ENCODE peak calls at places on chromosomes 11 and 22, in four cellular contexts. I, W, F and B are unnamed samples.
A peak's percentile ranks its signal among the peaks of the same experiment; 100 is the strongest.

GRCh38 chr11:85029964-85030363 is 597.2 kb downstream of the DLG2 start:
- DNase-seq in I (no peak), W (no peak), F (no peak), B (no peak)

GRCh38 chr11:83639995-83640758 is 354.0 kb upstream of the CCDC90B start:
- DNase-seq in I (no peak), W (no peak), F (no peak), B (no peak)

GRCh38 chr11:17770917-17771316 is 36.3 kb downstream of the KCNC1 start:
- DNase-seq in I (no peak), W (no peak), F (no peak), B (no peak)

GRCh38 chr11:11757871-11758270 is 83.9 kb upstream of the USP47 start:
- DNase-seq in I (no peak), W (no peak), F (no peak), B (no peak)

GRCh38 chr11:57214494-57214893 is 22.6 kb downstream of the APLNR start:
- DNase-seq in I (no peak), W (no peak), F (no peak), B (no peak)

GRCh38 chr22:48976556-48977535 is 850.8 kb downstream of the BRD1 start:
- DNase-seq in I (no peak), W (no peak), F (no peak), B (no peak)

GRCh38 chr11:64543818-64544217 is 47.2 kb upstream of the SLC22A12 start:
- DNase-seq in I (no peak), W (no peak), F (no peak), B (no peak)

GRCh38 chr11:35282226-35282882 is 137.0 kb downstream of the SLC1A2 start:
- DNase-seq in I (no peak), W (no peak), F (no peak), B (no peak)

GRCh38 chr22:40121463-40121862 is 56.3 kb upstream of the TNRC6B start:
- DNase-seq in I (no peak), W (no peak), F (no peak), B (no peak)

GRCh38 chr11:44596541-44597276 is 31.2 kb downstream of the CD82 start:
- DNase-seq in I (no peak), W (no peak), F (peak; percentile 84), B (no peak)

GRCh38 chr11:64544616-64545296 is 46.3 kb upstream of the SLC22A12 start:
- DNase-seq in I (no peak), W (no peak), F (no peak), B (no peak)

GRCh38 chr11:118238947-118239346 is 13.2 kb downstream of the MPZL3 start:
- DNase-seq in I (no peak), W (peak; percentile 88), F (no peak), B (no peak)

GRCh38 chr11:103055174-103055890 is 36.6 kb downstream of the DCUN1D5 start:
- DNase-seq in I (peak; percentile 10), W (no peak), F (no peak), B (no peak)

GRCh38 chr11:64970731-64971151 is 1.2 kb downstream of the MAJIN start:
- DNase-seq in I (no peak), W (no peak), F (no peak), B (no peak)

GRCh38 chr11:15275141-15275540 is 160.4 kb downstream of the INSC start:
- DNase-seq in I (no peak), W (no peak), F (no peak), B (no peak)

GRCh38 chr11:37947816-37948215 is 1349.8 kb upstream of the RAG2 start:
- DNase-seq in I (no peak), W (no peak), F (no peak), B (no peak)

GRCh38 chr22:46660604-46661201 is 40.5 kb downstream of the GRAMD4 start:
- DNase-seq in I (no peak), W (no peak), F (no peak), B (no peak)

GRCh38 chr22:50529416-50530279 is at the start of gene TYMP:
- DNase-seq in I (no peak), W (no peak), F (no peak), B (peak; percentile 65)

GRCh38 chr11:56783448-56784041 is 35.0 kb upstream of the OR9G4 start:
- DNase-seq in I (peak; percentile 15), W (peak; percentile 1), F (no peak), B (no peak)

GRCh38 chr22:43272869-43273318 is 70.3 kb downstream of the SCUBE1 start:
- DNase-seq in I (no peak), W (no peak), F (no peak), B (no peak)

GRCh38 chr11:112730591-112730990 is 230.6 kb upstream of the NCAM1 start:
- DNase-seq in I (no peak), W (no peak), F (no peak), B (no peak)

GRCh38 chr11:60880635-60881282 is 13.4 kb downstream of the ZP1 start:
- DNase-seq in I (no peak), W (no peak), F (no peak), B (no peak)

GRCh38 chr11:123356539-123356938 is 73.5 kb upstream of the GRAMD1B start:
- DNase-seq in I (no peak), W (no peak), F (no peak), B (no peak)

GRCh38 chr11:130588471-130588870 is 140.0 kb downstream of the ADAMTS15 start:
- DNase-seq in I (no peak), W (no peak), F (no peak), B (no peak)

GRCh38 chr11:9982796-9983579 is 311.0 kb downstream of the SBF2 start:
- DNase-seq in I (peak; percentile 25), W (no peak), F (no peak), B (no peak)

GRCh38 chr22:36433318-36434231 is 45.8 kb upstream of the MYH9 start:
- DNase-seq in I (no peak), W (no peak), F (no peak), B (no peak)

GRCh38 chr22:36431977-36432376 is 44.2 kb upstream of the MYH9 start:
- DNase-seq in I (no peak), W (no peak), F (no peak), B (no peak)

GRCh38 chr22:36430863-36431262 is 43.1 kb upstream of the MYH9 start:
- DNase-seq in I (peak; percentile 48), W (no peak), F (no peak), B (no peak)

GRCh38 chr22:36435516-36436415 is 45.7 kb downstream of the TXN2 start:
- DNase-seq in I (no peak), W (peak; percentile 52), F (peak; percentile 52), B (no peak)

DNA sequence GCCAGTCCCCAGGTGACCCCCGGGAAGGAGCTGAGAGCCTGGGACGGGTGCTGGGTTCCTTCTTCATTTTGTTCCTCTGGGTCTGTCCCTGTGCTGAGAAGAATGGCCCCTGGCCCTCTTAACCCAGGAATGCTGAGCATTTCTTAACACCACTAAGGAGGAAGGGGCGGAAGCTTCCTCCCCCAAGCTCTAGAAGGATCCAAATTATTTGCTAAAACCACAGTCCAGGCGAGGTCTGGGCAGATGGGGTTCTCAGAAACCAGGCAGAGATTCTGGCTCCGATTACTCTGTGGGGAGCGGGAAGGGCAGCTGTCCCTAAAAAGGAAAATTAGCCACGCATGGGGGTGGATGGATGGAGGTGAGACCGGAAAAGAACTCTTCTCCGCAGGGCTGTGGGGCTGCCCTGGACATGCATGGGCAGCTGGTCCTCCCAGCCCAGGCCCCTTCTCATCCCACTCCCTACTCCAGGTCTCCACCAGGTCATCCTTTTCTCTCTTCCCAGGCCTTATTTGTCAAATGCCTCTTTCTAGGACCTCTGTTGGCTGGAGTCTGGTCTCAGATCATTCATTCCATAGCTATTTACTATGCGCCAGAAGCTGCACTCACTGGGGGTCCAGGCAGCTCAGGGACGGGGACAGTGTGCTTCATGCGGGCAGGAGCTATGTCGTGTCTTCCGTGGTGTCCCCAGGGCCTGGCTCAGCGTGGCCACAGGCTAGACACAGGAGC is 45.0 kb upstream of the MYH9 start:
- DNase-seq in I (no peak), W (no peak), F (no peak), B (no peak)
- TF ChIP-seq SPI1 in I (no peak), W (no peak), F (no peak), B (no peak)

DNA sequence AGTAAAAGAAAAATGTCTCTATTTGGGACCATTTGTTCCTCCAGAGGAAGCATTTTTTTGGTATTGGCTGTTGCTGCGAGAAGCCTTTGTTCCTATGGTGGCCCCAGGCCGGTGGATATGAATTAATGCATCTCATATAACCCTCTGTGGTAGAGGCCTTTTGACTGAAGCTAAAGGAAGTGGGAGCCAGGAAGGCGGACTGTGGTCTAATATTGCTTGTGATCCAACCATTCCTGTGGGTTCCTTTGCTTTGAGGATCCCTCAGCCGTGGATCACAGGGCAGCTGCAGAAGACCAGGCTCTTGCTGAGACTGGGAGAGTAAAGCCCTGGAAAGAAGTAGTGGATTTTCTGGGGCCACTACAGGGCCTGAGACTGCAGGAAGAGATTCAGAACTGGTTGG is 68.3 kb upstream of the NAV2 start:
- DNase-seq in I (no peak), W (no peak), F (no peak), B (no peak)
- TF ChIP-seq SPI1 in I (no peak), W (no peak), F (no peak), B (no peak)

GRCh38 chr11:117228091-117228490 is 3.8 kb downstream of the PCSK7 start:
- DNase-seq in I (no peak), W (no peak), F (no peak), B (no peak)
- TF ChIP-seq SPI1 in I (no peak), W (no peak), F (no peak), B (no peak)

DNA sequence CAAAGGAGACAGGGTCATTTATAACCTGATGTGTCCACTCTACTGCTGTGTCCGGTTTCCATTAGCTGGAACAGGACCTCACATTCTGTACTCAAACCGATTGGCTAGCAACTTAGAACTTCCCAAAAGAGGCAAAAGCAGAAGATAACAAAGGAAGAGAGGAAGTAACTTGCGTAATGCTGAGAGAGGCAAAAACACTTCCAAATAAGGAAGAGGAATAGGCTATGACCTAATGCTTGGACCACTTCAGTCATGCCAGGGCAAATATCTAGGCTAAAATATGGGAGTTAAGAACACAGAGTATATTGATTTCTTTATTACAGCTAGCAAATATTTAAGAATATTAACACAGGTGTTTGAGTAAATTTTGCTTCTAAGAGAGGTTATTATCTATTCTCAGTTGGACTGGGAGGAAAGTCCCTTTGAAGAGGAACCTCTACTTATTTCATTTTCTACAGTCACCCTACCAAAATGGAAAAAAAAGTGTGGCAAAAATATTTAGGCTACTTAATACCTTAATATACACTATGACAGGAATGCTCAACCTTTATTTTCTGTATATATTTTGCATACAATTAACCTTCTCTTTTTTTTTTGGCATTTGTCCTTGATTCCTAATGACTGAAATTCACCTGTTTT is 499.8 kb upstream of the CHORDC1 start:
- DNase-seq in I (no peak), W (peak; percentile 0), F (no peak), B (no peak)
- TF ChIP-seq SPI1 in I (no peak), W (peak; percentile 89), F (peak; percentile 28), B (peak; percentile 34)

GRCh38 chr22:38348751-38349496 is 31.7 kb upstream of the CSNK1E start:
- DNase-seq in I (no peak), W (no peak), F (no peak), B (no peak)
- TF ChIP-seq SPI1 in I (no peak), W (no peak), F (no peak), B (no peak)